ENCODE peak calls at places on chromosomes 16 and 17, in five cellular contexts. W is cardiac muscle cell, F is sigmoid colon, Y is lower leg skin, G is left lung. U is an unnamed sample.

GRCh38 chr17:31560836-31561235 is 169.4 kb downstream of the RAB11FIP4 start:
- DNase-seq in W (no peak), F (no peak), Y (peak; percentile 87), G (no peak), U (no peak)

GRCh38 chr16:10992797-10993196 is 48.4 kb downstream of the CLEC16A start:
- DNase-seq in Y (no peak), G (no peak), F (no peak), W (no peak), U (no peak)

GRCh38 chr16:18853694-18854093 is 52.3 kb upstream of the ARL6IP1 start:
- DNase-seq in F (no peak), W (no peak), G (no peak), Y (no peak), U (no peak)

GRCh38 chr16:25063865-25064264 is 47.7 kb upstream of the LCMT1 start:
- DNase-seq in G (no peak), F (no peak), W (peak; percentile 15), Y (no peak), U (no peak)

GRCh38 chr17:33049781-33050414 is 58.3 kb downstream of the SPACA3 start:
- DNase-seq in F (no peak), G (no peak), W (peak; percentile 62), Y (no peak), U (no peak)

GRCh38 chr16:53212899-53213235 is 158.1 kb downstream of the CHD9 start:
- DNase-seq in F (no peak), Y (no peak), G (no peak), W (no peak), U (no peak)

GRCh38 chr17:38676706-38677504 is 2.1 kb upstream of the EPOP start:
- DNase-seq in G (peak; percentile 90), Y (peak; percentile 96), W (peak; percentile 86), F (peak; percentile 92), U (peak; percentile 68)

GRCh38 chr16:15477802-15478201 is 43.4 kb downstream of the BMERB1 start:
- DNase-seq in G (no peak), W (no peak), Y (no peak), F (no peak), U (no peak)

GRCh38 chr17:17061516-17061915 is 19.3 kb downstream of the MPRIP start:
- DNase-seq in F (peak; percentile 51), G (no peak), Y (peak; percentile 76), W (no peak), U (peak; percentile 11)

GRCh38 chr17:14918540-14918939 is 346.6 kb downstream of the PMP22 start:
- DNase-seq in Y (no peak), F (no peak), G (no peak), W (no peak), U (no peak)

GRCh38 chr16:15031179-15031578 is 24.7 kb downstream of the NTAN1 start:
- DNase-seq in W (no peak), F (peak; percentile 38), G (no peak), Y (peak; percentile 73), U (no peak)

GRCh38 chr16:68128577-68129305 is 43.6 kb downstream of the NFATC3 start:
- DNase-seq in W (no peak), Y (no peak), G (no peak), F (no peak), U (no peak)

GRCh38 chr16:85422374-85423185 is 190.5 kb upstream of the GSE1 start:
- DNase-seq in Y (peak; percentile 85), W (peak; percentile 40), F (peak; percentile 65), G (peak; percentile 89), U (peak; percentile 9)

GRCh38 chr16:85916141-85916890 is 17.4 kb downstream of the IRF8 start:
- DNase-seq in F (no peak), G (no peak), W (peak; percentile 29), Y (no peak), U (no peak)

GRCh38 chr16:50086176-50086575 is 20.4 kb downstream of the HEATR3 start:
- DNase-seq in W (no peak), F (no peak), Y (no peak), G (no peak), U (no peak)

GRCh38 chr17:36089888-36090836 is at the start of gene CCL3:
- DNase-seq in F (no peak), W (no peak), Y (no peak), G (no peak), U (peak; percentile 71)

GRCh38 chr17:65743313-65743665 is 181.8 kb upstream of the AXIN2 start:
- DNase-seq in W (no peak), F (no peak), Y (no peak), G (no peak), U (no peak)

GRCh38 chr17:37787055-37787720 is 42.3 kb upstream of the HNF1B start:
- DNase-seq in Y (no peak), F (no peak), W (no peak), G (no peak), U (no peak)

GRCh38 chr17:79612468-79613194 is 1.8 kb upstream of the RBFOX3 start:
- DNase-seq in F (peak; percentile 85), Y (no peak), W (peak; percentile 77), G (no peak), U (no peak)

GRCh38 chr17:28744802-28745051 is 916 bp downstream of the TRAF4 start:
- DNase-seq in G (no peak), F (no peak), Y (no peak), W (no peak), U (no peak)

GRCh38 chr17:28745052-28745776 is 1.4 kb downstream of the TRAF4 start:
- DNase-seq in F (peak; percentile 83), G (peak; percentile 79), W (peak; percentile 66), Y (no peak), U (no peak)

GRCh38 chr17:28741358-28742349 is 2.2 kb upstream of the TRAF4 start:
- DNase-seq in F (no peak), G (no peak), W (no peak), Y (no peak), U (peak; percentile 62)

GRCh38 chr17:28744104-28744801 is 442 bp downstream of the TRAF4 start:
- DNase-seq in W (peak; percentile 69), F (peak; percentile 74), Y (no peak), G (peak; percentile 86), U (peak; percentile 69)

DNA sequence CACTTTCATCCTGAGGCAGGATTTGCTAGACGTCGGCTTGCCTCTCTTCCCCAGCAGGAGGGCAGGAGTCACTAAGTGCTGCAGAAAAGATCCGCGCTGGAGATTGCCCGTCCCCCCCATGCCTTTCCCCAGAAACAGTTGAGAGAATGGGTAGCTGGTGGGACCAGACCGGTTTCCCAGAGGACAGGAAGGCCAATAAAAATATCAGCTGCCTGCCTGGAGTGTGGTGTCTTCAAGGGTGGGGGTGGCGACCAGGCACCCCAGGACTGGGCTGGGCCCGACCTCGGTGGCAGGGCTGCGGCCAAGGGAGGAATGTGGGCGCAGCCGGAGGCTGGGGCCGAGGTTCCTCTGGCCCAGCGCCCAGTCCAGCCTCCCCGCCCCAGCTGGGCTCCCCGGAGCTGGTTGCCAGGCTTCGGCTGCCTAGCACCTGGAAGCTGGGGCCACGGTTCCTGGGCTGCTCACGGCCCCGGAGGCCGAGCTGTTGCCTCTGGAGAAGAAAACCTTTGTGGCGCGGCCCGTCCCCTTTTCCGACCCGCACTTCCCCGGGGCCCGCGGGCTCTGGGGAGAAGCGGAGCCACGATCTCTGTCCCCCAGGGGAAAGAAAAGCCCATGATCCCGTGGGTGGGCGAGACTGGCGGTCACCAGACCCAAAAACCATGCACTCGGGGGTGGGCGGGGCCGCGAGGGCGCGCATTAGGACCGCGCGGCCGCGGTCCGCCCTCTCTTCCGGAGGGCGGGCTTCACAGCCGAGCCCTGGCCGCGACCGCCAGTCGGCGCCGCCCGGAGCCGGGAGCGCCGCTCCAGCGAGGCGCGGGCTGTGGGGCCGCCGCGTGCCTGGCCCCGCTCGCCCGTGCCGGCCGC is at the start of gene TRAF4:
- DNase-seq in W (peak; percentile 90), G (peak; percentile 94), F (peak; percentile 86), Y (peak; percentile 94), U (peak; percentile 87)
- TF ChIP-seq CTCF in W (no peak), G (no peak), F (no peak), Y (no peak), U (no peak)

DNA sequence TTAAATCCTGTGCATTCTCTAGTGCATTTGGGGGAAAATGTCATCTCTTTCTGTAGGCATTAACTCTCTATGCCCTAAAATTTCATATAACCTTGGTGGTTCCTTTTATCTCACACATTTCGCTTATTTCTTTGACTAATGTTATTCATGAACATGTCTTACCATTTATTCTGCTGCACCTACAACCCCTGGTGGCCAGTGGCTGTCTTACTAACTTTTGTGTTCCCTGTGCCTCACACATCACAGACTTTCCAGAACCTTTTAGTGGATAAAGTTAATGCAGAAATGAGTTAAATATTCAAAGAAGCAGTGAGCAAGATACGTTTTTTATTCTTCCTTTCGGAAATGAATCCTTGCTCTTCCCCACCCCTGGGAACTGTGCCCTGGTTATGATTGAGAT is 111.9 kb downstream of the CDH13 start:
- DNase-seq in Y (no peak), F (no peak), W (peak; percentile 3), G (no peak), U (no peak)
- TF ChIP-seq CTCF in Y (no peak), F (no peak), W (peak; percentile 50), G (no peak), U (no peak)

DNA sequence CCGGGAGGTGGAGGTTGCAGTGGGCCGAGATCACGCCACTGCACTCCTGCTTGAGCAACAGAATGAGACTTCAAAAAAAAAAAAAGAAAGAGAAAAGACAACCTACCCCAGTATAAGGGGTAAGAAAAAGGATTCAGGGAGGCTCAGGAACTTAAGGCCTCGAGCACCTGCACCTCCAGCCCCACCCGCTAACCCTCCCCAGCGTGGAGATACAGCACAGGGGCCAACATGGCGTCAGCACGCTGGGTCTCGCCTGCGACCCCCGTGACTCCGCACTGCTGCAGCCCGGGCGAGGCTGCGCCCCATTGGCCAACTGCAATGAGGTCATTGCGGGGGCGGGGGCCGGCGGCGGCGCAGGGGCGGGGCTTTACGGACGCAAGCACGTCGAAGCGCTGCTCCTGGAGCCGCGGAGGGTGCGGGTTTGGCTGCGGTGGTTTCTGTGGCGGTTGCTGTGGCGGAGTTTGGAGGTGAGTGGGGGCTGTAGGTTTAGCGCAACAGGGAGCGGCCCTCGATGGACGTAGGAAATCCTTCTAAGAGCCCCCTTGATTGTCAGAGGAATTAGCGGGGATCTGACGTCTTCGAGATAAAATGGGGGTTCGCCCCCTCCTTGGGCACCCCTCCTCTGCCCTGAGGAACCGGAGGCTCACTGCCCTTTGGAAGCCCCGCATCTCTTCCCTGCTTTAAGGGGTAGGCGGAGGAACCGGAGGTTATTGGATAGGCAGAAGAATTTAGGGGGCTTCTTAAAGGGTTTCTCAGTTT is at the start of gene ATP6V0A1:
- DNase-seq in Y (peak; percentile 99), G (peak; percentile 98), F (peak; percentile 98), W (peak; percentile 90), U (peak; percentile 88)
- TF ChIP-seq CTCF in Y (no peak), G (no peak), F (no peak), W (no peak), U (no peak)

DNA sequence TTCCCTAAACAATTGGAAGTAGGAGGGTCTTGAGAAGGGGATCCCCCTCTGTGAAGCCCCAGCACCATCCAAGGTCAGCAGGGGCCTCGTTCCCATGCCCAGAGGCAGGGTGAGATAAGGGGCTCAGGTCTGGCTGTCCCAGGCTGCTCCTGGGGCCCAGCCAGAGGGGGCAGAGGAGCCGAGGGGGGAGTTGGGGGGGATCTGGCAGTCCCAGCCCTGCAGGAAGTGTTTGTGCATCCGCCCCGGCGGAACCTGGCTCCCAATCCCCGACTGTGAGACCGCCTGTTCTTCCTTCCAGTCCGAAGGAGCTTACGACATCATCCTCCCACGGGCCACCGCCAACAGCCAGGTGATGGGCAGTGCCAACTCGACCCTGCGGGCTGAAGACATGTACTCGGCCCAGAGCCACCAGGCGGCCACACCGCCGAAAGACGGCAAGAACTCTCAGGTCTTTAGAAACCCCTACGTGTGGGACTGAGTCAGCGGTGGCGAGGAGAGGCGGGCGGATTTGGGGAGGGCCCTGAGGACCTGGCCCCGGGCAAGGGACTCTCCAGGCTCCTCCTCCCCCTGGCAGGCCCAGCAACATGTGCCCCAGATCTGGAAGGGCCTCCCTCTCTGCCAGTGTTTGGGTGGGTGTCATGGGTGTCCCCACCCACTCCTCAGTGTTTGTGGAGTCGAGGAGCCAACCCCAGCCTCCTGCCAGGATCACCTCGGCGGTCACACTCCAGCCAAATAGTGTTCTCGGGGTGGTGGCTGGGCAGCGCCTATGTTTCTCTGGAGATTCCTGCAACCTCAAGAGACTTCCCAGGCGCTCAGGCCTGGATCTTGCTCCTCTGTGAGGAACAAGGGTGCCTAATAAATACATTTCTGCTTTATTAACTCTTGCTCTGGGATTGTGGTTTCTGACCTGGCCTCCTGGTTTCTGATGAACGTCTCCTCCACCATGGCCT is 14.9 kb downstream of the GPRC5C start:
- DNase-seq in G (peak; percentile 82), W (no peak), Y (no peak), F (no peak), U (no peak)
- TF ChIP-seq CTCF in G (no peak), W (no peak), Y (no peak), F (no peak), U (no peak)

U was measured in activated B cell treated with CpG ODN at 0.5 μM for 24 hours.